ENCODE peak calls at places on chromosomes 13 and 19, in six cellular contexts. W is transverse colon, C is fibroblast of lung, D is left lung, L is bronchial epithelial cell, A is HCT116. V is an unnamed sample.

GRCh38 chr19:19461671-19462622 is 53.4 kb downstream of the TSSK6 start:
- DNase-seq in W (peak; percentile 72), C (peak; percentile 44), D (peak; percentile 60), L (no peak), A (no peak), V (no peak)

GRCh38 chr13:109840201-109840892 is 54.0 kb upstream of the IRS2 start:
- DNase-seq in W (no peak), C (peak; percentile 81), D (no peak), L (peak; percentile 78), A (peak; percentile 66), V (peak; percentile 57)

GRCh38 chr13:35475131-35475959 is 1.1 kb downstream of the MAB21L1 start:
- DNase-seq in W (peak; percentile 8), C (peak; percentile 47), D (no peak), L (peak; percentile 2), A (no peak), V (no peak)

GRCh38 chr19:7699422-7700127 is 2.4 kb downstream of the FCER2 start:
- DNase-seq in W (no peak), C (peak; percentile 3), D (no peak), L (peak; percentile 63), A (no peak), V (no peak)

GRCh38 chr13:35723820-35724219 is 247.3 kb upstream of the MAB21L1 start:
- DNase-seq in W (no peak), C (peak; percentile 60), D (no peak), L (no peak), A (no peak), V (no peak)

GRCh38 chr19:53980553-53981407 is 10.7 kb upstream of the CACNG6 start:
- DNase-seq in W (no peak), C (peak; percentile 70), D (no peak), L (no peak), A (peak; percentile 86), V (no peak)

GRCh38 chr13:103282571-103283450 is 216.6 kb upstream of the SLC10A2 start:
- DNase-seq in W (no peak), C (peak; percentile 95), D (no peak), L (peak; percentile 97), A (no peak), V (peak; percentile 87)

GRCh38 chr13:88456155-88456554 is 785.0 kb downstream of the SLITRK5 start:
- DNase-seq in W (no peak), C (no peak), D (no peak), L (no peak), A (no peak), V (no peak)

GRCh38 chr19:6219147-6219525 is 60.6 kb downstream of the MLLT1 start:
- DNase-seq in W (no peak), C (no peak), D (no peak), L (no peak), A (no peak), V (no peak)

GRCh38 chr13:47117268-47117667 is 220.4 kb upstream of the HTR2A start:
- DNase-seq in W (no peak), C (peak; percentile 83), D (no peak), L (peak; percentile 57), A (no peak), V (peak; percentile 43)

GRCh38 chr13:31433756-31434155 is 234.0 kb downstream of the B3GLCT start:
- DNase-seq in W (no peak), C (no peak), D (no peak), L (no peak), A (no peak), V (no peak)

GRCh38 chr19:32748497-32748896 is 28.9 kb downstream of the TDRD12 start:
- DNase-seq in W (no peak), C (no peak), D (no peak), L (no peak), A (no peak), V (no peak)
- TF ChIP-seq CTCF in W (peak; percentile 8), C (no peak), D (no peak), L (no peak), A (no peak), V (no peak)

GRCh38 chr13:20045946-20046548 is 87.5 kb downstream of the ZMYM2 start:
- DNase-seq in W (no peak), C (no peak), D (no peak), L (no peak), A (no peak), V (no peak)
- H3K36me3 ChIP-seq in W (no peaks in the 10 kb centered on the region), C (no peaks in the 10 kb centered on the region), D (peaks cover 35% of the 10 kb centered on the region), L (peaks cover 7% of the 10 kb centered on the region), A (no peaks in the 10 kb centered on the region), V (peaks cover 2% of the 10 kb centered on the region)

GRCh38 chr13:106375085-106375484 is 160.4 kb downstream of the EFNB2 start:
- DNase-seq in W (no peak), C (no peak), D (no peak), L (no peak), A (no peak), V (no peak)

GRCh38 chr13:106377341-106377740 is 158.1 kb downstream of the EFNB2 start:
- DNase-seq in W (no peak), C (no peak), D (no peak), L (no peak), A (no peak), V (no peak)

GRCh38 chr13:106378263-106378662 is 157.2 kb downstream of the EFNB2 start:
- DNase-seq in W (no peak), C (no peak), D (no peak), L (no peak), A (no peak), V (no peak)

GRCh38 chr13:106374631-106375030 is 160.8 kb downstream of the EFNB2 start:
- DNase-seq in W (no peak), C (no peak), D (no peak), L (no peak), A (no peak), V (no peak)

GRCh38 chr13:106376411-106377112 is 158.9 kb downstream of the EFNB2 start:
- DNase-seq in W (no peak), C (peak; percentile 98), D (peak; percentile 40), L (peak; percentile 98), A (peak; percentile 86), V (peak; percentile 84)
- TF ChIP-seq CTCF in W (no peak), C (no peak), D (no peak), L (peak; percentile 1), A (no peak), V (no peak)

GRCh38 chr19:2100719-2101061 is 4.0 kb downstream of the IZUMO4 start:
- DNase-seq in W (no peak), C (no peak), D (no peak), L (no peak), A (no peak), V (no peak)

GRCh38 chr19:2103308-2103707 is 6.6 kb downstream of the IZUMO4 start:
- DNase-seq in W (no peak), C (no peak), D (no peak), L (no peak), A (no peak), V (no peak)

GRCh38 chr19:2099054-2099501 is 2.4 kb downstream of the IZUMO4 start:
- DNase-seq in W (no peak), C (no peak), D (no peak), L (no peak), A (no peak), V (no peak)

GRCh38 chr19:2099937-2100718 is 3.4 kb downstream of the IZUMO4 start:
- DNase-seq in W (no peak), C (no peak), D (no peak), L (no peak), A (no peak), V (no peak)

DNA sequence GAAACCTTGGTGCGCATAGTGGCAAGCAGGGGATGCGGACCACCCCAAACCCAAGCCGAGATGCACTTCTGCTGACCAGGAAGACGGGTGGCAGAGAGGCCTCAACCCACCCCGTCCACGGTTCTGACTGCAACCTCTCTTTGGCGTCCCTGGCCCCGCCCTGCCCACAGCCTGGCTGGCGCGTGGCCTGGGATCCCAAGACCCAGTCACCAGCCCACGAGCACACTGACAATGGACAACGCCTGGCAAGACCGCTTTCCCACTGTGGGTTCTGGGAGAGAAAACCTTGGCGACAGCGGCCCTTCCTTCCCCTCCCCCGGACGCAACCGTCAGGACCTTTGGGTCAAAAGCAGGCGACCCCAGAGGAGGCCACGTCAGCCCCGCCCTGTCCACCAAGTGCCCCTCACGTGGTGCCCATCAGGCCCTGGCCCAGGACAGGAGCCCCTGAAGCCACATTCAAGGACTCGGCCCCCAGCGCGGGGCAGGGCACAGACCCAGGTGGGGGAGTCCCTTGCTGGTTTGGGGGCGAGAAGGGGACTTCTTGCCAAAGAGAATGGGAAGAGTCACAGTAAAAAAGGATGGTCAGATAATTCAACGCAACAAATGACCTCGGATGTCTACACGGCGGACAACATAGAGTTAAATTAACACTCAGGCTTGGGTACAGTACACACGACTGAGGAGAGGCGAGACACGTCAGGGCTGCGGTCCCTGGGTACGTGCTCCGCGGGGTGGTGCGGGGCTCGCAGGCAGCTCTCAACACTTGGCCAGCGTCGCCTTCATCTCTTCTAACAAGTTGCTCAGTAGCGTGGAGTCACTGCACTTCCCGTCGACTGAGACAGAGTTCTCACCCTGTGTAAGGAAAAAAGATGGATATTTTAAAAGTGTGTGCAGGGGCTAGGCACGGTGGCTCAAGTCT is 5.0 kb downstream of the IZUMO4 start:
- DNase-seq in W (no peak), C (no peak), D (no peak), L (no peak), A (no peak), V (no peak)
- H3K36me3 ChIP-seq in W (no peaks in the 10 kb centered on the region), C (peaks cover 36% of the 10 kb centered on the region), D (peaks cover 71% of the 10 kb centered on the region), L (peaks cover 38% of the 10 kb centered on the region), A (peaks cover 25% of the 10 kb centered on the region), V (peaks cover 3% of the 10 kb centered on the region)

GRCh38 chr19:10553087-10553667 is 9.5 kb downstream of the ATG4D start:
- DNase-seq in W (no peak), C (no peak), D (no peak), L (no peak), A (no peak), V (no peak)

GRCh38 chr19:10552596-10553053 is 8.9 kb downstream of the ATG4D start:
- DNase-seq in W (no peak), C (peak; percentile 19), D (no peak), L (no peak), A (no peak), V (no peak)

GRCh38 chr19:10549733-10550132 is 6.0 kb downstream of the ATG4D start:
- DNase-seq in W (no peak), C (no peak), D (no peak), L (no peak), A (no peak), V (no peak)

GRCh38 chr19:10550336-10550735 is 6.6 kb downstream of the ATG4D start:
- DNase-seq in W (no peak), C (no peak), D (no peak), L (no peak), A (no peak), V (no peak)

DNA sequence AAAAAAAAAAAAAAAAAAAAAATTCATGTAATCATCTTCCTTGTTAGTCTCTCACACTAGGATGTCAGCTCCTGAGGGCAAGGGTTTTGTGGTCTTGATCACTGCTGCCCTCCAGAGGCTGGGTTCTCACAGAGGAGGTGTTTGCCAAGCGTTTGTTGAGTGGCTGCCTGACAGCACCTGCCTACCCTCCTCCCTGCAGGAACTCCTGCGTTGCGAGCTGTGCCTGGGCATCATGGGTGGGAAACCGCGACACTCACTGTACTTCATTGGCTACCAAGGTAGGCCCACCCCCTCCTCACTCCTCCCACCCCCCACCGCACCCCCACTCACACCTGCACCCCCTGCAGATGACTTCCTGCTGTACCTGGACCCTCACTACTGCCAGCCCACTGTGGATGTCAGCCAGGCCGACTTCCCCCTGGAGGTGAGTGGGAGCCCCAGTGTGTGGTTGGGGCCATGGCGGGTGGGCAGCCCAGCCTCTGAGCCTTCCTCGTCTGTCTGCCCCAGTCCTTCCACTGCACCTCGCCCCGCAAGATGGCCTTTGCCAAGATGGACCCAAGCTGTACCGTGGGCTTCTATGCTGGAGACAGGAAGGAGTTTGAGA is 8.1 kb downstream of the ATG4D start:
- DNase-seq in W (peak; percentile 46), C (no peak), D (no peak), L (peak; percentile 62), A (peak; percentile 33), V (no peak)
- TF ChIP-seq CTCF in W (no peak), C (no peak), D (no peak), L (peak; percentile 51), A (no peak), V (no peak)

GRCh38 chr13:42043676-42044075 is 4.8 kb upstream of the DGKH start:
- DNase-seq in W (no peak), C (no peak), D (no peak), L (no peak), A (no peak), V (no peak)
- H3K36me3 ChIP-seq in W (no peaks in the 10 kb centered on the region), C (no peaks in the 10 kb centered on the region), D (no peaks in the 10 kb centered on the region), L (no peaks in the 10 kb centered on the region), A (no peaks in the 10 kb centered on the region), V (no peaks in the 10 kb centered on the region)

V was measured in kidney epithelial cell.